ENCODE peak calls at places on chromosomes 3 and 15, in five cellular contexts. Z is pancreas; N is OCI-LY7; H is effector memory CD4-positive, alpha-beta T cell; K is CD8-positive, alpha-beta memory T cell. S is an unnamed sample.

GRCh38 chr3:193836511-193836910 is 243.5 kb downstream of the OPA1 start:
- DNase-seq in Z (no peak), H (no peak), N (no peak), K (no peak), S (no peak)

GRCh38 chr3:108136888-108137814 is 46.3 kb upstream of the CD47 start:
- DNase-seq in K (no peak), H (no peak), N (no peak), Z (no peak), S (no peak)

GRCh38 chr3:169827712-169828111 is 15.0 kb upstream of the LRRC34 start:
- DNase-seq in N (no peak), H (no peak), K (no peak), Z (no peak), S (no peak)

GRCh38 chr3:175192536-175192935 is 333.4 kb downstream of the NAALADL2 start:
- DNase-seq in H (no peak), Z (no peak), K (no peak), N (no peak), S (no peak)

GRCh38 chr15:86044981-86045380 is 34.7 kb upstream of the AGBL1 start:
- DNase-seq in K (no peak), Z (no peak), N (peak), H (no peak), S (no peak)

GRCh38 chr3:59456852-59457485 is 407.1 kb upstream of the CFAP20DC start:
- DNase-seq in K (no peak), Z (no peak), H (no peak), N (no peak), S (no peak)

GRCh38 chr3:105780114-105780513 is 88.7 kb downstream of the CBLB start:
- DNase-seq in K (no peak), H (no peak), N (no peak), Z (no peak), S (no peak)

GRCh38 chr3:129535075-129535474 is 6.6 kb downstream of the RHO start:
- DNase-seq in K (no peak), H (no peak), Z (no peak), N (no peak), S (no peak)

GRCh38 chr3:114454592-114455251 is 160.9 kb downstream of the TIGIT start:
- DNase-seq in Z (no peak), K (peak), H (no peak), N (peak), S (no peak)

GRCh38 chr3:185900228-185900627 is 37.6 kb downstream of the TRA2B start:
- DNase-seq in Z (peak), H (no peak), K (no peak), N (no peak), S (peak)

GRCh38 chr3:158127250-158128219 is 17.6 kb downstream of the RSRC1 start:
- DNase-seq in N (no peak), Z (no peak), K (no peak), H (no peak), S (no peak)

GRCh38 chr3:29430558-29430971 is 149.7 kb downstream of the RBMS3 start:
- DNase-seq in N (no peak), K (no peak), H (no peak), Z (no peak), S (no peak)

GRCh38 chr15:81869161-81869928 is 176.5 kb downstream of the MEX3B start:
- DNase-seq in K (no peak), N (no peak), H (no peak), Z (no peak), S (no peak)

GRCh38 chr3:110243081-110243480 is 828.5 kb upstream of the NECTIN3 start:
- DNase-seq in K (no peak), H (no peak), Z (no peak), N (no peak), S (no peak)

GRCh38 chr3:146491303-146491702 is 21.9 kb upstream of the PLSCR2 start:
- DNase-seq in K (no peak), N (no peak), Z (no peak), H (no peak), S (no peak)

GRCh38 chr3:141401584-141402475 is 33.5 kb downstream of the ZBTB38 start:
- DNase-seq in K (peak), N (no peak), H (peak), Z (peak), S (no peak)

GRCh38 chr15:74826372-74826819 is at the start of gene CPLX3:
- DNase-seq in K (peak), H (peak), Z (no peak), N (no peak), S (no peak)

GRCh38 chr3:159234306-159234705 is 432.5 kb downstream of the MFSD1 start:
- DNase-seq in H (no peak), K (no peak), Z (no peak), N (no peak), S (no peak)

GRCh38 chr15:70453238-70453637 is 310.1 kb downstream of the UACA start:
- DNase-seq in N (no peak), K (no peak), Z (no peak), H (no peak), S (no peak)

GRCh38 chr3:26622634-26623408 is at the start of gene LRRC3B:
- DNase-seq in Z (no peak), K (no peak), N (no peak), H (no peak), S (no peak)

GRCh38 chr3:128170866-128171516 is 17.7 kb downstream of the EEFSEC start:
- DNase-seq in N (peak), K (no peak), H (no peak), Z (peak), S (peak)

GRCh38 chr3:64031540-64032533 is 8.5 kb upstream of the PSMD6 start:
- DNase-seq in N (no peak), K (no peak), Z (no peak), H (no peak), S (no peak)

GRCh38 chr3:179971280-179971679 is 65.5 kb downstream of the PEX5L start:
- DNase-seq in Z (no peak), H (no peak), K (no peak), N (no peak), S (no peak)

GRCh38 chr3:114449271-114450007 is 155.6 kb downstream of the TIGIT start:
- DNase-seq in H (no peak), N (peak), K (no peak), Z (no peak), S (no peak)

GRCh38 chr15:51931638-51932037 is 39.9 kb downstream of the LEO1 start:
- DNase-seq in Z (no peak), K (no peak), H (no peak), N (no peak), S (no peak)

GRCh38 chr15:51924146-51925068 is 47.2 kb downstream of the LEO1 start:
- DNase-seq in Z (no peak), N (no peak), K (no peak), H (no peak), S (no peak)

GRCh38 chr15:51931016-51931415 is 40.6 kb downstream of the LEO1 start:
- DNase-seq in H (no peak), Z (no peak), N (no peak), K (no peak), S (no peak)

GRCh38 chr15:51926808-51927207 is 44.8 kb downstream of the LEO1 start:
- DNase-seq in H (no peak), K (no peak), N (no peak), Z (no peak), S (no peak)
- H3K27ac ChIP-seq in H (no peak), K (no peak), N (no peak), Z (no peak), S (no peak)

DNA sequence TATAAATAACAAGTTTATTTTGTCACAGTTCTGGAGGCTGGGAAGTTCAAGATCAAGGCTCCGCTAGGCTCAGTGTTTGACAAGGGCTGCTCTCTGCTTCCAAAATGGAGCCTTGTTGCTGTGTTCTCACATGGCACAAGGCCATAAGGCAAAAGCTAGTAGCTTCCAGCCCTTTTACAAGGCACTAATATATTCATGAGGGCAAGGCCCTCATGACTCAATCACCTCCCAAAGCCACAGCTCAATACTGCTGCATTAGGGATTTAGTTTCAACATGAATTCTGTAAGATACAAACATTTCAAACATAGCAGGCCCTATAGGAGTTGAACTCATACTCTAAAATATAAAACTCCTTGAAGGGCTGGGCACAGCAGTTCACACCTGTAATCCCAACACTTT is 30.2 kb downstream of the ZBTB11 start:
- DNase-seq in K (no peak), N (no peak), Z (no peak), H (no peak), S (no peak)
- H3K27ac ChIP-seq in K (no peak), N (no peak), Z (no peak), H (no peak), S (no peak)

GRCh38 chr3:140290105-140290504 is 355.1 kb downstream of the CLSTN2 start:
- DNase-seq in H (no peak), Z (no peak), K (no peak), N (no peak), S (no peak)
- H3K27ac ChIP-seq in H (no peak), Z (no peak), K (no peak), N (no peak), S (no peak)

GRCh38 chr15:29822685-29823459 is 604 bp upstream of the TJP1 start:
- DNase-seq in Z (peak), N (no peak), K (no peak), H (no peak), S (peak)
- H3K27ac ChIP-seq in Z (peak), N (no peak), K (no peak), H (no peak), S (peak)

S was measured in breast epithelium.